ENCODE peak calls at places on chromosomes 2 and 18, in six cellular contexts. I, V, G, U, T and C are unnamed samples. For H3K4me1, the result is how much of the 10 kb centered on the place peaks cover.

GRCh38 chr2:139684286-139684860 is 904.2 kb upstream of the NXPH2 start:
- DNase-seq in G (no peak), I (no peak), T (no peak), V (no peak), U (no peak), C (no peak)

GRCh38 chr18:1676387-1676786 is 771.7 kb downstream of the ADCYAP1 start:
- DNase-seq in U (no peak), I (no peak), V (no peak), G (no peak), T (no peak), C (no peak)

GRCh38 chr2:195151711-195152110 is 505.3 kb upstream of the SLC39A10 start:
- DNase-seq in T (no peak), G (no peak), I (no peak), U (no peak), V (no peak), C (no peak)

GRCh38 chr2:127614246-127614645 is 31.7 kb upstream of the GPR17 start:
- DNase-seq in I (peak), T (no peak), G (peak), U (no peak), V (no peak), C (no peak)

GRCh38 chr2:112891333-112891950 is 19.5 kb upstream of the IL37 start:
- DNase-seq in T (no peak), V (no peak), G (no peak), U (no peak), I (no peak), C (no peak)

GRCh38 chr2:98445708-98446577 is 1.3 kb downstream of the INPP4A start:
- DNase-seq in I (no peak), V (no peak), G (peak), U (no peak), T (no peak), C (no peak)

GRCh38 chr2:23696163-23697045 is 230.5 kb downstream of the ATAD2B start:
- DNase-seq in I (peak), T (no peak), U (no peak), G (no peak), V (no peak), C (no peak)

GRCh38 chr18:62637807-62638687 is 77.3 kb upstream of the PHLPP1 start:
- DNase-seq in I (no peak), U (peak), T (peak), V (no peak), G (peak), C (no peak)

GRCh38 chr2:108330971-108331370 is 42.3 kb downstream of the SULT1C2 start:
- DNase-seq in V (no peak), T (no peak), I (no peak), G (no peak), U (no peak), C (no peak)

GRCh38 chr18:58402951-58403702 is 225.8 kb downstream of the ALPK2 start:
- DNase-seq in V (no peak), G (no peak), I (no peak), T (no peak), U (no peak), C (no peak)

GRCh38 chr2:219273887-219274391 is 5.2 kb upstream of the DNAJB2 start:
- DNase-seq in G (no peak), V (no peak), I (no peak), T (peak), U (no peak), C (no peak)

GRCh38 chr18:72822202-72822601 is 45.6 kb downstream of the NETO1 start:
- DNase-seq in G (no peak), U (no peak), V (no peak), I (no peak), T (no peak), C (no peak)

GRCh38 chr2:55048514-55048924 is 1.7 kb downstream of the RTN4 start:
- DNase-seq in G (peak), V (no peak), U (no peak), T (no peak), I (no peak), C (no peak)

GRCh38 chr18:48975221-48975816 is 24.6 kb upstream of the SMAD7 start:
- DNase-seq in G (no peak), U (no peak), T (no peak), V (no peak), I (no peak), C (no peak)

GRCh38 chr18:80129672-80130367 is 20.8 kb downstream of the ADNP2 start:
- DNase-seq in U (no peak), T (no peak), I (no peak), V (no peak), G (no peak), C (no peak)

GRCh38 chr2:210630904-210631560 is 74.6 kb downstream of the CPS1 start:
- DNase-seq in T (no peak), I (no peak), G (no peak), V (no peak), U (no peak), C (no peak)

GRCh38 chr2:236661762-236662110 is 92.1 kb downstream of the ACKR3 start:
- DNase-seq in I (no peak), U (no peak), G (no peak), T (no peak), V (peak), C (peak)

GRCh38 chr18:63881851-63882250 is 5.7 kb upstream of the SERPINB2 start:
- DNase-seq in G (no peak), T (no peak), I (no peak), U (no peak), V (no peak), C (no peak)

GRCh38 chr2:169351725-169352124 is 10.6 kb downstream of the LRP2 start:
- DNase-seq in U (no peak), G (no peak), I (no peak), T (no peak), V (no peak), C (no peak)

GRCh38 chr18:22558945-22559385 is 141.2 kb upstream of the CTAGE1 start:
- DNase-seq in V (no peak), G (peak), I (peak), U (peak), T (peak), C (no peak)

GRCh38 chr2:157898591-157898996 is 22.5 kb upstream of the ACVR1 start:
- DNase-seq in I (peak), V (no peak), T (no peak), G (no peak), U (peak), C (no peak)

GRCh38 chr2:241314181-241314932 is 1.1 kb downstream of the HDLBP start:
- DNase-seq in V (no peak), T (peak), U (no peak), I (no peak), G (no peak), C (peak)

GRCh38 chr2:9179572-9180201 is 26.9 kb upstream of the ASAP2 start:
- DNase-seq in U (peak), T (peak), I (peak), G (no peak), V (peak), C (no peak)

GRCh38 chr2:233556756-233557736 is 9.5 kb downstream of the USP40 start:
- DNase-seq in V (no peak), I (no peak), T (peak), G (no peak), U (no peak), C (no peak)

GRCh38 chr18:24839991-24840390 is 379.6 kb downstream of the HRH4 start:
- DNase-seq in U (no peak), T (no peak), V (no peak), G (no peak), I (no peak), C (no peak)

GRCh38 chr18:42977982-42978595 is 137.4 kb downstream of the RIT2 start:
- DNase-seq in I (no peak), U (no peak), V (no peak), G (no peak), T (no peak), C (no peak)

GRCh38 chr18:35389095-35389618 is 12.0 kb upstream of the ZNF396 start:
- DNase-seq in G (no peak), U (no peak), T (no peak), V (no peak), I (no peak), C (no peak)

GRCh38 chr2:126843046-126843445 is 55.6 kb upstream of the TEX51 start:
- DNase-seq in T (no peak), I (peak), U (no peak), G (no peak), V (no peak), C (no peak)

GRCh38 chr2:175687465-175687864 is 314.6 kb downstream of the LNPK start:
- DNase-seq in G (peak), T (no peak), I (no peak), V (no peak), U (no peak), C (no peak)

GRCh38 chr2:65199194-65199593 is 28.4 kb upstream of the ACTR2 start:
- DNase-seq in T (no peak), U (no peak), G (no peak), V (no peak), I (no peak), C (no peak)

GRCh38 chr2:64707276-64707675 is 53.6 kb upstream of the SERTAD2 start:
- DNase-seq in T (no peak), U (no peak), V (no peak), G (no peak), I (no peak), C (no peak)

DNA sequence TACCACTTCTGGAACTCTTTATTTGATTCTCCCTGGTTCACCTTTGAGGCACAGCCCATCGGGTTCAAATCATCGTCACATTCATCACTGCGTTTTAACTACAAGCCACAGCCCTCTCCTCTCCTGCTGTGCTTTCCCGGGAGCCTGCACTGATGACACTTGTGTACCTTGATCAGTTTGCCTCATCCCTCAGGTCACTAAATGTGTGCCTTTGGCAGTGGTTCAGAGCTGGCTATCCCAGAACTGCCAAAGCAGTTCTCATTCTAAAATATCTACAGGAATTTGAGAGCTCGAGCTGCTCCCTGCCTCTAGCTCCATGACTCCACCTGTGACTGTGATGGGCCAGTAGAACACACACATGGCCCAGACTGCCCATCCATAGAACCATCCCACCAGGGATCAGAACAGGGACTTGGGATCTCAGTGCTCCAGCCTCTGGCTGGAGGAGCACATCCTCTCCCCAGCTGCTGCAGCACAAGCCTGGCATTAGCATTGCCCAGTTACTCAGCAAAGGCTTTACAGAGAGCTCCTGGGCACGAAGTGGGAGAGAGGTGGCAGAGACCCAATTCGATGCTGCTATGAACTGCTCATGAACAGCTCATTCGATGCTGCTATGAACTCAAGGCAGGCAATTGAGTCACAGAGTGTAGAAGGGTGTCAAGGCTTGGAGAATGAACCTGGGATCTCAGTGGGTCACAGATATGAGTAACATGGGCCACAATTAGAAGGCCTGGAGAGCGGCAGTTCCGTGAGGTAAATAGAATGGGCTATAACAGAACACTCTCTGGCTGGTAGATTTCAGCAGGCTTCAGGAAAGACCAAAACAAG is 41.9 kb downstream of the EVA1A start:
- DNase-seq in G (no peak), U (no peak), T (no peak), I (no peak), V (no peak), C (no peak)
- TF ChIP-seq EP300 in G (no peak), U (no peak), T (no peak), I (no peak), V (no peak), C (no peak)

GRCh38 chr2:197137826-197138480 is 172.6 kb downstream of the ANKRD44 start:
- DNase-seq in I (no peak), V (no peak), T (no peak), U (no peak), G (no peak), C (no peak)
- H3K4me1 ChIP-seq in I (under half), V (under half), T (under half), U (under half), G (under half), C (under half)

GRCh38 chr2:134391751-134392160 is 137.9 kb downstream of the MGAT5 start:
- DNase-seq in T (no peak), I (no peak), G (no peak), V (no peak), U (no peak), C (no peak)
- H3K27ac ChIP-seq in T (no peak), I (no peak), G (no peak), V (no peak), U (no peak), C (no peak)

GRCh38 chr2:29751390-29751789 is 170.0 kb downstream of the ALK start:
- DNase-seq in T (no peak), G (no peak), I (no peak), V (no peak), U (no peak), C (no peak)

GRCh38 chr2:29749843-29750242 is 171.5 kb downstream of the ALK start:
- DNase-seq in V (no peak), U (no peak), I (no peak), G (no peak), T (no peak), C (no peak)

GRCh38 chr2:29747786-29748470 is 173.5 kb downstream of the ALK start:
- DNase-seq in I (no peak), U (no peak), T (peak), G (no peak), V (no peak), C (no peak)

GRCh38 chr2:29744976-29745375 is 176.4 kb downstream of the ALK start:
- DNase-seq in I (no peak), U (no peak), T (no peak), G (no peak), V (no peak), C (no peak)

DNA sequence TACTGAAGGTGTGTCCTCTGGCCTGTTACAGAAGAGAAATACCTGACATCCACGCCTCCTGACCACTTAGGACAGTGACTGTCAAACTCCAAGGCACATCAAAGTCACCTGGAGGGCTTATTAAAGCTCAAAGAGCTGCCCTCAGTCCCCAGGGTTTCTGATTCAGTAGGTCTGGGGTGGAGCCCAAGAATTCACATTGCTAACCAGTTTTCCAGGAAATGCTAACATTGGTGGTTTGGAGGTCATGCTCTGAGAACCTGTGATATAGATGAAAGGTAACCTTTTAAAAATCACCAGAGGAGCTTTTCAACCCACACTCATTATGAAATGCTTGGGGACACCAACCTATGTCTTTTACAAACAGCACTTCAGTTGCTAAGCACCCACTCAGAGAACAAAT is 172.3 kb downstream of the ALK start:
- DNase-seq in U (no peak), T (no peak), G (no peak), I (no peak), V (no peak), C (no peak)
- TF ChIP-seq EP300 in U (no peak), T (no peak), G (no peak), I (no peak), V (no peak), C (no peak)

GRCh38 chr2:101820519-101820918 is 123.0 kb downstream of the MAP4K4 start:
- DNase-seq in G (no peak), I (no peak), V (no peak), U (no peak), T (no peak), C (no peak)

GRCh38 chr2:101818531-101819451 is 121.3 kb downstream of the MAP4K4 start:
- DNase-seq in U (no peak), G (no peak), I (no peak), T (no peak), V (no peak), C (no peak)

GRCh38 chr2:101823347-101823791 is 125.9 kb downstream of the MAP4K4 start:
- DNase-seq in U (peak), T (no peak), G (no peak), I (peak), V (no peak), C (peak)

GRCh38 chr2:101821828-101822458 is 124.4 kb downstream of the MAP4K4 start:
- DNase-seq in T (no peak), I (no peak), V (no peak), G (no peak), U (no peak), C (no peak)

GRCh38 chr2:101821059-101821805 is 123.7 kb downstream of the MAP4K4 start:
- DNase-seq in T (no peak), U (no peak), G (no peak), V (no peak), I (no peak), C (no peak)
- H3K4me1 ChIP-seq in T (under half), U (under half), G (under half), V (under half), I (under half), C (under half)

GRCh38 chr2:101828267-101829017 is 130.9 kb downstream of the MAP4K4 start:
- DNase-seq in U (no peak), G (no peak), T (no peak), I (no peak), V (no peak), C (no peak)
- H3K27ac ChIP-seq in U (no peak), G (peak), T (peak), I (peak), V (no peak), C (peak)

GRCh38 chr18:75285876-75286275 is 75.3 kb downstream of the TSHZ1 start:
- DNase-seq in V (no peak), I (no peak), U (no peak), G (no peak), T (no peak), C (no peak)

GRCh38 chr18:75284566-75284965 is 74.0 kb downstream of the TSHZ1 start:
- DNase-seq in T (no peak), G (no peak), U (no peak), I (no peak), V (no peak), C (no peak)

GRCh38 chr18:75289762-75290161 is 79.2 kb downstream of the TSHZ1 start:
- DNase-seq in T (no peak), G (no peak), U (no peak), I (no peak), V (no peak), C (no peak)

GRCh38 chr18:75287006-75287405 is 76.4 kb downstream of the TSHZ1 start:
- DNase-seq in T (no peak), U (no peak), V (no peak), I (no peak), G (no peak), C (no peak)

GRCh38 chr18:75287700-75288099 is 77.1 kb downstream of the TSHZ1 start:
- DNase-seq in V (no peak), I (no peak), T (no peak), G (no peak), U (no peak), C (no peak)
- TF ChIP-seq EP300 in V (no peak), I (no peak), T (no peak), G (no peak), U (no peak), C (no peak)

DNA sequence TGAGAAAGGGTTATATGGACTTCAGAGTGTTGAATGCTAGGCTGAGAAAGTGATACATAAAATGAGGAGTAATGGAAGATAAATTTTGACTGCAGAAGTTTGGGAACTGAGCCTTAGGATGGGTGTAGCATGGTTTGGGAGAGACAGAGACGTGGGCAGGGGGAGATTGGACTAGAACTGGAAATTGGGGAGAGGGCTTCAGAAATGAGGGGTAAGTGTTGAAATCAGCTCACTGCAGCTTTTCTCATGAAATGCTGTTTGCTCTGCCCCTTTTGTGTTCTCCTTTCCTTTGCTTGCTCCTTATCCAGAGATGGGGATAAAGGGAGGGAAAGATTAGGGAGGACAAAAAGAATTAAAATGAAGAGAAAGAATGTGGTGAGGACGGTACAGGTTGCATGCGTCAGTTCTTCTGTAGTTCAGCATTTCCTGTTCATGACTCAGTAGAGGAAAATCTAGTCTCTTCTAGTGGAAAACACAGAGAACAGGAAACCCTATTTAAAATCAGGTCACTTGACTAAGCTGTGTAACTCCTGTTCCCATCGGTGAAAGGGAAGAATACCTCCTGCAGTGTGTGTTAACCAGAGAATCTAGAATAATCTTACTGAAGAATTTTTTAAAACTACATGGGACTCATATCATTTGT is 105.6 kb downstream of the CRIM1 start:
- DNase-seq in G (no peak), V (no peak), U (no peak), T (peak), I (no peak), C (no peak)
- H3K4me1 ChIP-seq in G (half or more), V (under half), U (under half), T (half or more), I (under half), C (under half)

DNA sequence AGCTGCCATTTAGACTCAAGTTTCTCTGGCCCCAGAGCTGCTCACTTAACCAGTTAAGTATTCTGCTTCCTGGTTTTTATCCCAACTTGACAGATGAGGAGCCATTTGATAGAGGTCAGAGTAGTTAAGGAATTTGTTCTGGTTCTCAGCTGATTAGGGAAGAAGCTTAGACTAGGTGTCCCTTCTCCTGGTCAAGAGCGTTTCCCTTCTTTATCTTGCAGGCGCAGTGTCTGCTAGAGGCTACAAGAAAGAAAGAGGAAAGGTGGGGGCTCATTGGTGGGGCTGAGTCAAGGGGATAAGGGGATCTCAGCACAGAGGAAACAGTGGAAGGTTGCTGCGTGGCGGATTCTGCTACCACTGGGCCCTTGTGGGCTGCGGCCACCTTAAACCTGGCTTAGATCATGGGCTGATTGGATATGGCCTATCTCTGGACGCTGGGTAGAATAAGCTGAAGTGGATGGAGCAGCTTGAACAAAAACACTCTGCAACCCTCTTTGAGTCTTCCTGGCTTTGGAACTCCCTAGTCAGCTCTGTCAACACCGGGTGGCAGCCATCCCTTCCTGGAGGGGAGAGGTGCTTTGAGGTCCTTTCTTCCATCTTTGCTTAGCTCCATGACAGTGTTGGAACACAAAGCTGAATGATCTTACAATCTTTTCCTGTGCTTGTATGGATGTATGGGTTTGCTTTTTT is 70.8 kb downstream of the QPCT start:
- DNase-seq in G (peak), I (no peak), V (no peak), U (no peak), T (no peak), C (no peak)
- H3K27ac ChIP-seq in G (peak), I (peak), V (no peak), U (no peak), T (peak), C (no peak)